ENCODE peak calls at places on chromosome 1, in ten cellular contexts. One of them, this sample, is unnamed.

GRCh38 chr1:99829269-99829668 is 20.9 kb upstream of the AGL start:
- DNase-seq in cardiac muscle cell: no peak
- DNase-seq in NCI-H1436: no peak
- DNase-seq in AG09309: no peak
- DNase-seq in IMR-90: no peak
- DNase-seq in EL: no peak
- DNase-seq in AG10803: no peak
- DNase-seq in GM20000: no peak
- DNase-seq in iris pigment epithelial cell: no peak
- DNase-seq in stimulated activated CD4-positive, alpha-beta T cell treated with anti-CD3 and anti-CD28 coated beads, Interleukin-4, amount 100 ng/mL, for 48 hours: no peak
- DNase-seq in this sample: no peak

GRCh38 chr1:70220517-70221240 is 501 bp upstream of the SRSF11 start:
- DNase-seq in cardiac muscle cell: no peak
- DNase-seq in NCI-H1436: no peak
- DNase-seq in AG09309: no peak
- DNase-seq in IMR-90: no peak
- DNase-seq in EL: no peak
- DNase-seq in AG10803: no peak
- DNase-seq in GM20000: no peak
- DNase-seq in iris pigment epithelial cell: no peak
- DNase-seq in stimulated activated CD4-positive, alpha-beta T cell treated with anti-CD3 and anti-CD28 coated beads, Interleukin-4, amount 100 ng/mL, for 48 hours: no peak
- DNase-seq in this sample: no peak

GRCh38 chr1:226659641-226660040 is 79.4 kb downstream of the ITPKB start:
- DNase-seq in cardiac muscle cell: no peak
- DNase-seq in NCI-H1436: no peak
- DNase-seq in AG09309: no peak
- DNase-seq in IMR-90: no peak
- DNase-seq in EL: no peak
- DNase-seq in AG10803: no peak
- DNase-seq in GM20000: no peak
- DNase-seq in iris pigment epithelial cell: no peak
- DNase-seq in stimulated activated CD4-positive, alpha-beta T cell treated with anti-CD3 and anti-CD28 coated beads, Interleukin-4, amount 100 ng/mL, for 48 hours: no peak
- DNase-seq in this sample: no peak

GRCh38 chr1:176515310-176515709 is 52.3 kb downstream of the PAPPA2 start:
- DNase-seq in cardiac muscle cell: no peak
- DNase-seq in NCI-H1436: no peak
- DNase-seq in AG09309: peak; percentile 2
- DNase-seq in IMR-90: peak; percentile 8
- DNase-seq in EL: peak; percentile 36
- DNase-seq in AG10803: peak; percentile 51
- DNase-seq in GM20000: no peak
- DNase-seq in iris pigment epithelial cell: peak; percentile 61
- DNase-seq in stimulated activated CD4-positive, alpha-beta T cell treated with anti-CD3 and anti-CD28 coated beads, Interleukin-4, amount 100 ng/mL, for 48 hours: no peak
- DNase-seq in this sample: no peak

GRCh38 chr1:27143408-27143807 is 11.5 kb downstream of the SLC9A1 start:
- DNase-seq in cardiac muscle cell: peak; percentile 20
- DNase-seq in NCI-H1436: no peak
- DNase-seq in AG09309: no peak
- DNase-seq in IMR-90: peak; percentile 66
- DNase-seq in EL: no peak
- DNase-seq in AG10803: peak; percentile 26
- DNase-seq in GM20000: no peak
- DNase-seq in iris pigment epithelial cell: peak; percentile 37
- DNase-seq in stimulated activated CD4-positive, alpha-beta T cell treated with anti-CD3 and anti-CD28 coated beads, Interleukin-4, amount 100 ng/mL, for 48 hours: no peak
- DNase-seq in this sample: no peak

GRCh38 chr1:20445956-20446355 is 40.1 kb downstream of the CAMK2N1 start:
- DNase-seq in cardiac muscle cell: no peak
- DNase-seq in NCI-H1436: no peak
- DNase-seq in AG09309: no peak
- DNase-seq in IMR-90: no peak
- DNase-seq in EL: no peak
- DNase-seq in AG10803: no peak
- DNase-seq in GM20000: no peak
- DNase-seq in iris pigment epithelial cell: no peak
- DNase-seq in stimulated activated CD4-positive, alpha-beta T cell treated with anti-CD3 and anti-CD28 coated beads, Interleukin-4, amount 100 ng/mL, for 48 hours: no peak
- DNase-seq in this sample: no peak

GRCh38 chr1:201212461-201213055 is 21.9 kb downstream of the IGFN1 start:
- DNase-seq in cardiac muscle cell: no peak
- DNase-seq in NCI-H1436: no peak
- DNase-seq in AG09309: no peak
- DNase-seq in IMR-90: no peak
- DNase-seq in EL: no peak
- DNase-seq in AG10803: no peak
- DNase-seq in GM20000: no peak
- DNase-seq in iris pigment epithelial cell: no peak
- DNase-seq in stimulated activated CD4-positive, alpha-beta T cell treated with anti-CD3 and anti-CD28 coated beads, Interleukin-4, amount 100 ng/mL, for 48 hours: no peak
- DNase-seq in this sample: no peak

GRCh38 chr1:208603721-208604120 is 359.5 kb upstream of the PLXNA2 start:
- DNase-seq in cardiac muscle cell: no peak
- DNase-seq in NCI-H1436: no peak
- DNase-seq in AG09309: no peak
- DNase-seq in IMR-90: no peak
- DNase-seq in EL: no peak
- DNase-seq in AG10803: no peak
- DNase-seq in GM20000: no peak
- DNase-seq in iris pigment epithelial cell: no peak
- DNase-seq in stimulated activated CD4-positive, alpha-beta T cell treated with anti-CD3 and anti-CD28 coated beads, Interleukin-4, amount 100 ng/mL, for 48 hours: no peak
- DNase-seq in this sample: no peak

GRCh38 chr1:24708938-24709337 is 36.3 kb upstream of the CLIC4 start:
- DNase-seq in cardiac muscle cell: no peak
- DNase-seq in NCI-H1436: no peak
- DNase-seq in AG09309: no peak
- DNase-seq in IMR-90: no peak
- DNase-seq in EL: no peak
- DNase-seq in AG10803: no peak
- DNase-seq in GM20000: no peak
- DNase-seq in iris pigment epithelial cell: no peak
- DNase-seq in stimulated activated CD4-positive, alpha-beta T cell treated with anti-CD3 and anti-CD28 coated beads, Interleukin-4, amount 100 ng/mL, for 48 hours: no peak
- DNase-seq in this sample: no peak

GRCh38 chr1:95407864-95408291 is 173.9 kb downstream of the RWDD3 start:
- DNase-seq in cardiac muscle cell: no peak
- DNase-seq in NCI-H1436: no peak
- DNase-seq in AG09309: no peak
- DNase-seq in IMR-90: no peak
- DNase-seq in EL: no peak
- DNase-seq in AG10803: no peak
- DNase-seq in GM20000: no peak
- DNase-seq in iris pigment epithelial cell: no peak
- DNase-seq in stimulated activated CD4-positive, alpha-beta T cell treated with anti-CD3 and anti-CD28 coated beads, Interleukin-4, amount 100 ng/mL, for 48 hours: no peak
- DNase-seq in this sample: no peak